ENCODE peak calls at places on chromosomes 7 and 10, in five cellular contexts. E, L, K, F and W are unnamed samples.
A peak's percentile ranks its signal among the peaks of the same experiment; 100 is the strongest.

GRCh38 chr10:12177642-12178041 is 18.0 kb downstream of the NUDT5 start:
- DNase-seq in E (no peak), L (no peak), K (no peak), F (no peak), W (no peak)

GRCh38 chr7:127895814-127896280 is 135.4 kb downstream of the LRRC4 start:
- DNase-seq in E (no peak), L (no peak), K (no peak), F (no peak), W (no peak)

GRCh38 chr10:124618674-124619073 is 125.5 kb downstream of the FAM53B start:
- DNase-seq in E (no peak), L (no peak), K (no peak), F (no peak), W (no peak)

GRCh38 chr10:34769941-34770340 is 45.2 kb downstream of the PARD3 start:
- DNase-seq in E (no peak), L (no peak), K (no peak), F (no peak), W (no peak)

GRCh38 chr10:112375721-112376577 is 2.0 kb downstream of the ACSL5 start:
- DNase-seq in E (peak; percentile 48), L (peak; percentile 71), K (peak; percentile 64), F (peak; percentile 27), W (no peak)

GRCh38 chr10:7471720-7472367 is 61.0 kb upstream of the SFMBT2 start:
- DNase-seq in E (no peak), L (no peak), K (peak; percentile 23), F (no peak), W (no peak)

GRCh38 chr7:142024547-142024946 is 28.9 kb downstream of the MGAM start:
- DNase-seq in E (no peak), L (no peak), K (no peak), F (no peak), W (no peak)

GRCh38 chr7:29965030-29965429 is 24.6 kb downstream of the SCRN1 start:
- DNase-seq in E (no peak), L (no peak), K (no peak), F (no peak), W (no peak)

GRCh38 chr7:113705439-113705838 is 213.4 kb downstream of the PPP1R3A start:
- DNase-seq in E (no peak), L (no peak), K (no peak), F (no peak), W (no peak)

GRCh38 chr7:19538036-19538435 is 170.8 kb downstream of the POLR1F start:
- DNase-seq in E (no peak), L (no peak), K (no peak), F (no peak), W (no peak)

GRCh38 chr7:23067271-23067670 is 38.3 kb upstream of the KLHL7 start:
- DNase-seq in E (no peak), L (no peak), K (no peak), F (no peak), W (no peak)

GRCh38 chr10:54402576-54402975 is 398.5 kb downstream of the PCDH15 start:
- DNase-seq in E (no peak), L (no peak), K (no peak), F (no peak), W (no peak)

GRCh38 chr10:58473966-58474365 is 38.7 kb upstream of the BICC1 start:
- DNase-seq in E (no peak), L (no peak), K (no peak), F (no peak), W (no peak)

GRCh38 chr7:135389971-135390370 is 119.9 kb downstream of the CNOT4 start:
- DNase-seq in E (no peak), L (no peak), K (no peak), F (no peak), W (no peak)

GRCh38 chr7:138126928-138127327 is 50.7 kb downstream of the AKR1D1 start:
- DNase-seq in E (no peak), L (no peak), K (no peak), F (no peak), W (no peak)

GRCh38 chr10:121526801-121527221 is 71.4 kb downstream of the FGFR2 start:
- DNase-seq in E (no peak), L (no peak), K (no peak), F (no peak), W (no peak)

GRCh38 chr7:131327049-131327625 is 539 bp upstream of the MKLN1 start:
- DNase-seq in E (peak; percentile 37), L (no peak), K (peak; percentile 66), F (peak; percentile 3), W (peak; percentile 56)

GRCh38 chr7:155885162-155886160 is 73.2 kb upstream of the SHH start:
- DNase-seq in E (peak; percentile 90), L (no peak), K (no peak), F (no peak), W (peak; percentile 50)

GRCh38 chr7:24595671-24596418 is 22.6 kb downstream of the PALS2 start:
- DNase-seq in E (no peak), L (no peak), K (no peak), F (no peak), W (no peak)

GRCh38 chr7:101553771-101554445 is 75.2 kb downstream of the MYL10 start:
- DNase-seq in E (no peak), L (no peak), K (no peak), F (no peak), W (no peak)

GRCh38 chr10:116080553-116080952 is 192.5 kb downstream of the GFRA1 start:
- DNase-seq in E (no peak), L (no peak), K (no peak), F (no peak), W (peak; percentile 21)

GRCh38 chr10:42973870-42974692 is 102.8 kb upstream of the RET start:
- DNase-seq in E (no peak), L (peak; percentile 12), K (no peak), F (no peak), W (no peak)

GRCh38 chr10:77911535-77912123 is 14.9 kb downstream of the DLG5 start:
- DNase-seq in E (peak; percentile 89), L (no peak), K (no peak), F (no peak), W (peak; percentile 73)

GRCh38 chr7:23469961-23470250 is 385 bp downstream of the IGF2BP3 start:
- DNase-seq in E (no peak), L (peak; percentile 34), K (no peak), F (no peak), W (no peak)

GRCh38 chr7:134706468-134706867 is 59.8 kb downstream of the BPGM start:
- DNase-seq in E (no peak), L (no peak), K (no peak), F (no peak), W (no peak)

GRCh38 chr7:122975341-122975740 is 20.2 kb downstream of the TAS2R16 start:
- DNase-seq in E (no peak), L (no peak), K (no peak), F (no peak), W (peak; percentile 48)

GRCh38 chr7:113784317-113784716 is 134.5 kb downstream of the PPP1R3A start:
- DNase-seq in E (no peak), L (no peak), K (no peak), F (no peak), W (no peak)

DNA sequence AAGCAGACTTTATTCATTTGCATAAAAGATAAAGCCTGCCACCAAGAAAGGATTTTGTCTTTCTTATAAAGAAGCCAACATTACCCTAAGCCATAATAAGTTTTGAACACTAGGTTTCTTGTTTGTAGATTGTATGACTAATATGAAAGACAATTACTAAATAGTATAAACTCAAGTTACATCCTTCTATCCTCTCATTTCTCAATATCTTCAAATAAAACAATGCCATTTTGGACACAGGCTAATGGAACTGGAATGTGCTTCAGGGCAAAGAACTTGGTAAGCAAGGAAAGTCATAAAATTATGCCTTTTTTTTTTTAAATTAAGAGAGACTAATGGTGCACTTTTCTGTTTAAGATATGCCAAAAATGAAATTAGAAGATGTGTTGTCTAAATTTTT is 137.7 kb downstream of the DKK1 start:
- DNase-seq in E (no peak), L (no peak), K (no peak), F (no peak), W (peak; percentile 63)
- H3K9me3 ChIP-seq in E (no peaks in the 10 kb centered on the region), L (no peaks in the 10 kb centered on the region), K (no peaks in the 10 kb centered on the region), F (no peaks in the 10 kb centered on the region), W (no peaks in the 10 kb centered on the region)

DNA sequence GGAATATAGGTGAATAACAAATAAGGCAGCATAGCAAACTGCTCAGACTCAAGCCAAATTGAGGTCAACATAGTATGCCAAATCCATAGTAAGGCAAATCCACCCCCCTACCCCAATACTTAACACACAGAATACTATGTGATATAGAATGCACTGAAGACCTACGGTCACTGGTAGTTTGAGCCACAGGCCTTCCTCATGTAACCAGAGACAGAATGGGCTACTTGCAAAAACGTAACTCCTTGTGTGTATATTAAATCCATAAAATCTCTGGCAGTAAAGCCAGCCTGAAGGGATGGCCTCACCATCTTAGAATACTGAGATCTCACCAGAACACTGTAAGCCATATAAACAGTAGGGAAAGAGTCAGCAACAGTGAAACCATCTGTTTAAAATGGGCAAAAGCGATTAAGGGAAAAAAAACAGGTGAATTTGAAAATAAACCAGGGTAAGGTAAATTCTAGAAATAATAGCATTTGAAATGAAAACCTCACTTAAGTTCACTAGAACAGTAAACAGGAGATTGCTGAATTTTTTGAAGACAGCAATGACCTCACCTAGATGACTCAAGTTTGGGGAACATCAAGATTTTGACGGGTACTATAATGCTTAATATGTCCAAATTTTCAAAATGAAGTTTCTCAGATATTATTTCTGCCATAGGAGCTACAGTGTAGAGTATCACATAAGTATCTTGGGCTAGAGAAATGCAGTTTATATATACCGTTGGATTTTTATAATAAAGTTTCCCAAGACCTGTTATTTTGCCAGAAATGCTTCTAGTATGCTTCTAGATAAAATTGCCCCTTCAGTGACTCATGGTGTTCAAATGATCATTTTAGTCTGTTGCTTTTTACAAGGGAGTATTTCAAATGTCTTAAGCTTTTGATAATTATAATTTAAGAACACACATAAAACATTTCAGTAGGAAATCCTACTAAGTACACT is 13.9 kb downstream of the HNRNPA2B1 start:
- DNase-seq in E (no peak), L (no peak), K (no peak), F (no peak), W (no peak)
- H3K36me3 ChIP-seq in E (peaks cover 40% of the 10 kb centered on the region), L (peaks cover 8% of the 10 kb centered on the region), K (peaks cover 12% of the 10 kb centered on the region), F (peaks cover 23% of the 10 kb centered on the region), W (peaks cover 54% of the 10 kb centered on the region)

GRCh38 chr10:110813743-110814472 is 57.8 kb upstream of the PDCD4 start:
- DNase-seq in E (no peak), L (no peak), K (no peak), F (no peak), W (no peak)

GRCh38 chr10:110815354-110816004 is 56.2 kb upstream of the PDCD4 start:
- DNase-seq in E (peak; percentile 53), L (no peak), K (no peak), F (no peak), W (no peak)

GRCh38 chr10:110818311-110819257 is 53.1 kb upstream of the PDCD4 start:
- DNase-seq in E (no peak), L (no peak), K (peak; percentile 85), F (no peak), W (no peak)

GRCh38 chr10:110820321-110820814 is 51.4 kb upstream of the PDCD4 start:
- DNase-seq in E (peak; percentile 71), L (no peak), K (peak; percentile 51), F (no peak), W (no peak)

GRCh38 chr10:110817614-110818013 is 54.1 kb upstream of the PDCD4 start:
- DNase-seq in E (no peak), L (no peak), K (no peak), F (no peak), W (no peak)
- H3K4me1 ChIP-seq in E (peaks cover 18% of the 10 kb centered on the region), L (peaks cover 20% of the 10 kb centered on the region), K (peaks cover 20% of the 10 kb centered on the region), F (peaks cover 14% of the 10 kb centered on the region), W (no peaks in the 10 kb centered on the region)

GRCh38 chr10:107898392-107898791 is 733.9 kb upstream of the SORCS1 start:
- DNase-seq in E (no peak), L (no peak), K (no peak), F (no peak), W (no peak)
- H3K9me3 ChIP-seq in E (no peaks in the 10 kb centered on the region), L (no peaks in the 10 kb centered on the region), K (no peaks in the 10 kb centered on the region), F (no peaks in the 10 kb centered on the region), W (peaks cover 3% of the 10 kb centered on the region)